ENCODE peak calls at places on chromosome 16, in six cellular contexts. G, V, C, X, T and H are unnamed samples.

GRCh38 chr16:53510704-53511070 is 7.7 kb upstream of the AKTIP start:
- DNase-seq in C (no peak), X (no peak), T (no peak), V (no peak), G (no peak), H (no peak)

GRCh38 chr16:70158261-70158939 is 15.2 kb upstream of the CLEC18C start:
- DNase-seq in G (no peak), T (no peak), V (no peak), X (no peak), C (no peak), H (no peak)

GRCh38 chr16:54647731-54648221 is 282.9 kb upstream of the IRX5 start:
- DNase-seq in G (no peak), T (no peak), C (peak; percentile 72), V (no peak), X (no peak), H (no peak)

GRCh38 chr16:17275076-17275732 is 195.6 kb downstream of the XYLT1 start:
- DNase-seq in X (no peak), C (no peak), T (no peak), G (no peak), V (peak; percentile 90), H (no peak)

GRCh38 chr16:57756424-57757325 is 21.1 kb downstream of the KATNB1 start:
- DNase-seq in C (no peak), X (no peak), V (no peak), G (no peak), T (no peak), H (no peak)

GRCh38 chr16:53061701-53062159 is 6.9 kb downstream of the CHD9 start:
- DNase-seq in X (no peak), T (no peak), G (no peak), V (peak; percentile 84), C (no peak), H (no peak)

GRCh38 chr16:1125471-1125870 is 27.4 kb upstream of the CACNA1H start:
- DNase-seq in V (peak; percentile 14), T (no peak), C (no peak), G (no peak), X (no peak), H (peak; percentile 1)

GRCh38 chr16:54926166-54926838 is 4.4 kb upstream of the IRX5 start:
- DNase-seq in V (no peak), T (peak; percentile 53), G (no peak), C (no peak), X (no peak), H (no peak)

GRCh38 chr16:84548971-84549844 is 44.7 kb upstream of the MEAK7 start:
- DNase-seq in T (no peak), G (peak; percentile 13), X (no peak), C (no peak), V (no peak), H (no peak)

DNA sequence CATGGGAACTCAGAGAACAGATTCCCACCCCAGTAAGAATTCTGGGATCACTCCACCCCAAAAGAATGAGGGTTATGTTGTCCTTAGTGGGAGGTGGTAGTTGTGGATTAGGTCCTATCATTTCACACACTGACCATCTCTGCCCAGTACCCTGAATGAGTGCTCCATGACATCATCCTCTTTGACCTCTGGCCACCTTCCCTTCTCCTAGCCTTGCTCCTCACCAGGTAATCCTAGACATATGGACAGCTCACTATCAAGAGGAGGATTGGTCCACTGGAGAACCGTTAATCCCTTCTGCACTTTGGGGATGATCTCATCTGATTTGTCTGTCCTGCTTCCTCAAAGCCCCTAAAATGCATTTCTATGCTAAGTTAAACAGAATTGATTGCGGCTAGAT is 538.2 kb upstream of the HSBP1 start:
- DNase-seq in X (no peak), G (no peak), V (no peak), C (no peak), T (no peak), H (no peak)
- TF ChIP-seq CTCF in X (no peak), G (no peak), V (no peak), C (no peak), T (no peak), H (no peak)

GRCh38 chr16:10667239-10667638 is 27.5 kb downstream of the TEKT5 start:
- DNase-seq in X (no peak), C (no peak), T (no peak), V (no peak), G (no peak), H (no peak)

GRCh38 chr16:10671729-10672128 is 23.0 kb downstream of the TEKT5 start:
- DNase-seq in C (no peak), T (no peak), G (no peak), X (no peak), V (no peak), H (no peak)

GRCh38 chr16:10665166-10665565 is 29.6 kb downstream of the TEKT5 start:
- DNase-seq in C (no peak), V (no peak), X (no peak), T (no peak), G (no peak), H (no peak)

GRCh38 chr16:10669791-10670190 is 24.9 kb downstream of the TEKT5 start:
- DNase-seq in V (no peak), X (no peak), T (no peak), G (no peak), C (no peak), H (no peak)

DNA sequence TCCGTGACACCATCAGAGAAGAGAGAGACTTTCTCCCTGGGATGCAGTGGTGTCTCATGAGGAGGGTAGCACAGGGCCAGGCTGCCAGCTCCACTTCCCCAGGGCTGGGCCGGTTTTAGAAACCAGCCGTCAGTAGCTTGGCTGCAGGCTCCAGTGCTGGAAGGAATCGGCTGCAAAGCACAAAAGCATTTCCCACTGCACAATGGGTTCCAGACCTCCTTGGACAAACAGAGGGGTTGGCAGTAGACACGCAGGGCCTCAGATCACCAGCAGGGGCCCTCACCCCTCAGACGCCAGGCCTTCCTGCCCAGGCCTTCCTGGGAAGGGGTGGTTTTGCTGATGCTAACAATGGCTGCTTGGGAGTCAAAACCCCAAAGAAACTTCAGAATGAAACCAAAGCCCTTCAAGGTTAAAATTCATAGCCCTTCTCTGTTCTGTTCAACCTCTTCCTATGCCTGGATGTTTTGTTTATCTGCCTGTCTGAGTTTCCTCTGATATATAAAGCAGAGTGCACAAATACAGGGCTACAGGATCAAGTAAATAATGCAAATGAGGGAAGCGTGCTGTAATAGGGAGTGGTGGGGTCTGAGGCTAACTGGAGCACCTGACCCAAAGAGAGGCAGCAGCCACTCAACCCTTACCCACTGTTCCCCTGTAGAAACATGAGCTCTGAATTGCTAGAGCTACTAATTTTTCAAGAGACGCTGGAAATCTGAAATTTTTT is 26.2 kb downstream of the TEKT5 start:
- DNase-seq in V (no peak), X (no peak), C (peak; percentile 26), T (peak; percentile 9), G (peak; percentile 65), H (no peak)
- TF ChIP-seq CTCF in V (peak; percentile 31), X (no peak), C (peak; percentile 65), T (peak; percentile 61), G (no peak), H (peak; percentile 69)

DNA sequence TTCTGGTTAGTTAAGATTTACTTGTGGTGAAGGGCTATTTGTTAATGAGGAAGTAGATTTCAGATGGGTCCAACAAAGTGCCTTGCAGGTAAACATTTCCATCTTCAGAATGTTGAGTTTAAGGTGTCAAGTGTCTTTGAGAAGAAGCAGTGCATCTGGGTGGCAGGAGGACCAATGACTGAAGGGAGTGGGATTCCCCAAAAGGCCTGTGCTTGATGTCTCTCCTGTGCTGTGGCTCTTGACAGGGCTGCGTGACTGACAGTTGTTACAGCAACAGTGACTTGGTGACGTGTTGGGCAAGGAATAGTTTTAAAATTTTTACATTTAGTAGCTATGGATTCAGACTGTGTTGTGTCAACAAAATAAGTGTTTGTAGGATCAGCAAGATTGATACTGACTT is 149.9 kb downstream of the PHKB start:
- DNase-seq in X (no peak), C (no peak), V (no peak), G (no peak), T (no peak), H (no peak)
- TF ChIP-seq CTCF in X (no peak), C (no peak), V (no peak), G (no peak), T (no peak), H (no peak)

DNA sequence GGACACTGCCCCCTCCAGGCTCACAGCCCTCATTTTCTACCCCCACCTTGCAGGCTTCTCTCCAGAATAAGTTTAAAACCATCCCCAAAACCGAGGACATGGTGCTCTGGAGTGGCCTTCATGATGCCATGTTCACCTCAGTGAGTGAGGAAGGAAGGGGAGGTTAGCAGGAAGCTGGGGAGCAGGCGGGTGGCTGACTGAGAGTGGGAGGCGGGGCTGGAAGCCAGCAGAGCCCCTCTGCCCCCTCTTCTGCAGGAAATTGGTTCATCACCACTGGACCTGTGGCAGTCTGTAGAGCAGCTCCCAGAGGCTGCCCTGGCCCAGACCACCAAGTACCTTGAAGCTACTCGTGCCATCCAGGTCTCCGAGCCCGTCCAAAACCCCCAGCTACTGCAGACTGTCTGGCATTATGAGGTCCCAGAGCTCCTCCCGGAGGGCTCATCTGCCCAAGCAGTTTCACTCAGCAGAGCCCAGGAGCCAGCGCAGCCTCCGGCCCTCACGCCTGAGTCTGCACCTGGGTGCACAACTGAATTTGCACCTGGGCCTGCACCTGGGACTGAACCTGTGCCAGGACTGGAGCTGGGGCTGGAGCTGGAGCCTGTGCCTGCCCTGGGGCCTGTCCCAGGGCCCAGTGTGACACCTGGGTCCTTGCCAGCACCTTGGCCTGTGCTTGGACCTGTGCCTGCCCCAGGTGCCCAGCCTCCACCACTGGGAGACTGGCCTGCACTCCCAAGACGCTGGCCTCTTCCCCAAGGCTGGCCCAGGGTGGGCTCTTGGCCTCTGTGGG is 19.0 kb downstream of the C16orf96 start:
- DNase-seq in V (no peak), G (peak; percentile 12), T (no peak), X (no peak), C (no peak), H (no peak)
- TF ChIP-seq CTCF in V (no peak), G (no peak), T (no peak), X (no peak), C (no peak), H (no peak)

DNA sequence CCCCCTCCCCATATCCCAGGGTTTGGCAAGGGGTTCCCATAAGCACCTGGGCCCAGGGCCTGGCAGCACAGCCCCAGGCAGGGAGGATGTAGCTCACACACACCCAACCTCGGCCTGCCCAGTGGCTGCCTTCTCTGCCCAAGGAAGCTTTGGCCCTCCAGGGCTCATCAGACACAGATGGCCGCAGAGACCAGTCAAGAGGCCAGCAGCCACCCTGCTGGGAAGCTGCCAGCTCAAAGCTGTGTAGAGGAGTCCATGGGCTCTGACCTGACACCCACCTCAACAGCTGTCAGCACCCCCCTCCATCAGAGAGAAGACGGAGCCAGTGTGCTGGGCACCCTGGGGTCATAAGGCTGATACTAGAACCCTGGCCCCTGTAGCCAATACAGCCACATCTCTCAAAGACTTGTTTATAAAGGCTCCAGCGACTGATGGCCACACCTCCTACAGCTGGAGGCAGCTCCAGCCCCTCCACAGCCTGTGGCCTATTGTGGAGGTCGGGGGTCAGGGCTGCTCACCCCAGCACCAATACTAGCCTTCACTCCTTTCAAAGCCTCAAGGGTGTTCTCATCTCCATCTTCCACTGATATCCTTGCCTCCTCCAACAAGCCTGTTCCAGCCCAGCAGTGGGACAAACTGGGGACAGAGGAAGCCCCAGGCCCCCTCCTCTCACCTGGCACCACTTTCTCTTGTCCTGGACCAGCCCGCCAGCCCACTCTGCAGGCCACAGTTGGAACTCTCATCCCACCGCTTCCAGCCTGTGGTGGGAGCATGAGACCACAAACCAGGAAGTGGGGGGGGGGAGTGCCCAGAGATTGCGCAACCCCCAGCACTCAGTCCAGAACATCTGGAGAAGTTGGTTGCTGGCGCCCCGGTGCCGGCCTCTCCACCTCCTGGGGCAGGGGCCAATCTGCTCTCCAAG is 2.2 kb upstream of the MPG start:
- DNase-seq in T (peak; percentile 91), V (peak; percentile 71), X (peak; percentile 89), G (peak; percentile 63), C (peak; percentile 59), H (no peak)
- TF ChIP-seq CTCF in T (peak; percentile 31), V (no peak), X (no peak), G (no peak), C (peak; percentile 48), H (peak; percentile 43)

GRCh38 chr16:56041556-56042140 is 149.6 kb upstream of the GNAO1 start:
- DNase-seq in T (no peak), C (no peak), G (peak; percentile 50), V (peak; percentile 14), X (no peak), H (no peak)
- TF ChIP-seq CTCF in T (no peak), C (no peak), G (no peak), V (peak; percentile 15), X (no peak), H (no peak)